ENCODE peak calls at places on chromosome 1, in four cellular contexts. One of them, this sample, is unnamed.

GRCh38 chr1:243713470-243714186 is 136.4 kb downstream of the AKT3 start:
- DNase-seq in kidney: no peak
- DNase-seq in stomach: no peak
- DNase-seq in fibroblast of lung: peak
- DNase-seq in this sample: no peak

GRCh38 chr1:42680921-42681683 is 1.1 kb upstream of the YBX1 start:
- DNase-seq in kidney: no peak
- DNase-seq in stomach: no peak
- DNase-seq in fibroblast of lung: peak
- DNase-seq in this sample: no peak

GRCh38 chr1:21932127-21932526 is 5.0 kb downstream of the HSPG2 start:
- DNase-seq in kidney: no peak
- DNase-seq in stomach: no peak
- DNase-seq in fibroblast of lung: peak
- DNase-seq in this sample: no peak

GRCh38 chr1:178625695-178626094 is 99.3 kb upstream of the RALGPS2 start:
- DNase-seq in kidney: no peak
- DNase-seq in stomach: no peak
- DNase-seq in fibroblast of lung: no peak
- DNase-seq in this sample: no peak

GRCh38 chr1:179052776-179053175 is 27.1 kb downstream of the FAM20B start:
- DNase-seq in kidney: no peak
- DNase-seq in stomach: no peak
- DNase-seq in fibroblast of lung: no peak
- DNase-seq in this sample: no peak

GRCh38 chr1:53327183-53327941 is 508 bp downstream of the LRP8 start:
- DNase-seq in kidney: peak
- DNase-seq in stomach: no peak
- DNase-seq in fibroblast of lung: peak
- DNase-seq in this sample: peak

GRCh38 chr1:53583021-53583902 is 124.1 kb downstream of the DMRTB1 start:
- DNase-seq in kidney: no peak
- DNase-seq in stomach: no peak
- DNase-seq in fibroblast of lung: no peak
- DNase-seq in this sample: no peak

GRCh38 chr1:236654957-236655356 is 31.3 kb upstream of the ACTN2 start:
- DNase-seq in kidney: no peak
- DNase-seq in stomach: no peak
- DNase-seq in fibroblast of lung: no peak
- DNase-seq in this sample: no peak

GRCh38 chr1:11792106-11792505 is 13.7 kb downstream of the MTHFR start:
- DNase-seq in kidney: peak
- DNase-seq in stomach: no peak
- DNase-seq in fibroblast of lung: no peak
- DNase-seq in this sample: no peak

GRCh38 chr1:46041551-46041950 is 90.9 kb downstream of the PIK3R3 start:
- DNase-seq in kidney: no peak
- DNase-seq in stomach: no peak
- DNase-seq in fibroblast of lung: no peak
- DNase-seq in this sample: no peak

GRCh38 chr1:167011560-167012191 is 22.6 kb downstream of the MAEL start:
- DNase-seq in kidney: no peak
- DNase-seq in stomach: no peak
- DNase-seq in fibroblast of lung: no peak
- DNase-seq in this sample: no peak

DNA sequence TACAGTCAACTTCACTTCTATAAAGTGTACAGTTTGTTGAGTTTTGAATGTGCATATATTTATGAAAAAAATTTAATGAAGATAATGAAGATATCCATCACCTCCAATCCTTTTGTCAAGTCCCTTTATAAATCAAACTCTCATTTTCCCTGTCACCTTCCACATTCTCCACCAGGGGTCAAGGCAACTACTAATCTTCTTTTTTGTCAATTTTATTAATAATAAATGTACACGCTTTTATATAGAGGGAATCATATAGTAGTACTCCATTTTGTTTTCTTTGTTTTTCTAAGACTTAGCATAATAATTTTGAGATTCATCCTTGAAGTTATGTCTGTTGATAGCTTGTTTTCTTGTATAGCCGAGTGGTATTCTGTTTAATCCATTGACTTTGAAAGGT is 1594.2 kb upstream of the PRMT6 start:
- DNase-seq in kidney: no peak
- DNase-seq in stomach: no peak
- DNase-seq in fibroblast of lung: no peak
- DNase-seq in this sample: no peak
- TF ChIP-seq CTCF in kidney: no peak
- TF ChIP-seq CTCF in stomach: peak
- TF ChIP-seq CTCF in fibroblast of lung: no peak
- TF ChIP-seq CTCF in this sample: no peak

DNA sequence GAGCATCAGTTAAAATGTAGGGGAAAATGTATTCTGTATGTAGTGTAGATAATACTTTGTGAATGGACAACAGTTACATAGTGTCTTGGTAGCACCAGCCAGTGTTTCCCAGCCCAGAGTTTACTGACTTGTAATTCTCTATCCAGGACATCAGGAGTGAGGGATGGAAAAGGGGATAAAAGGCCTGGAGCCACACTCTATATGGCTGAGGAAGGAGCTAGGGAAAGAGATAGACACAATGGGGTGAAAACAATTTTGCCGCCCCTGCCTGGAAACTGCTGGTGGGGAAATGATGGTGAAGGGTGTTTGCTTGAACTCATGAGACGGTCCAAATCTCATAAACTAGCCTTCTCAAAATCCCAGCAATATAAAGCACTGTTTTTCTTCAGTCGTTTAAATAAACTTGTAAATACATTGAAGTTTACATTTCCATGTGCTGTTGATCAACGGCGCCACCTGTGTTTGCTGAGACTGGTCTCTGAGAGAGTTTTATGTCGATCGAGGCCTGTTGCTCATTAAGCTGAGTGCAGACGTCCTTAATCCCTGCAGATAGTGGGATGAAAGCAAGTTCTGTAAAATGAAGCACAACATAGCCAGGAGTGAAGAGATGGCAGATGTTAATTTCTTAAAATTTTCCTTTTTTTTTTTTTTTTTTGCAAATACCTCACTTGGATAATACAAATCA is 27.9 kb upstream of the AGO1 start:
- DNase-seq in kidney: no peak
- DNase-seq in stomach: no peak
- DNase-seq in fibroblast of lung: no peak
- DNase-seq in this sample: no peak
- TF ChIP-seq CTCF in kidney: no peak
- TF ChIP-seq CTCF in stomach: no peak
- TF ChIP-seq CTCF in fibroblast of lung: no peak
- TF ChIP-seq CTCF in this sample: no peak

DNA sequence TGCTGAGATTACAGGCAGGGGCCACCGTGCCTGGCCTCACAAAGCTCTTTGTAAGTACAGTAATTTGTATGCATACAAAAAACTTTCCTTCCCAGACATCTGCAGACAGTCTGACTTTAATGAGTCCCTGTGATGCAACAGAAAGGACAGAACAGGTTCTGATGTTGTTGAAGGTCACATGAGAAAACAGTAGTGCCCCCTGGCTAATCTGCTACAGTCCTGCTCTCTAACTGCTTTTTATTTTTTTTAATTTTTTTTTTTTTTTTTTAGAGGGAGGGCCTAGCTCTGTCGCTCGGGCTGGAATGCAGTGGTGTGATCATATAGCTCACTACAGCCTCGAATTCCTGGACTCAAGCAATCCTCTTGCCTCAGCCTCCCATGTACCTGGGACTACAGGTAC is 36.7 kb downstream of the ACBD3 start:
- DNase-seq in kidney: no peak
- DNase-seq in stomach: no peak
- DNase-seq in fibroblast of lung: no peak
- DNase-seq in this sample: no peak
- TF ChIP-seq CTCF in kidney: no peak
- TF ChIP-seq CTCF in stomach: no peak
- TF ChIP-seq CTCF in fibroblast of lung: peak
- TF ChIP-seq CTCF in this sample: no peak

GRCh38 chr1:38873027-38873969 is at the start of gene MYCBP:
- DNase-seq in kidney: peak
- DNase-seq in stomach: peak
- DNase-seq in fibroblast of lung: peak
- DNase-seq in this sample: peak
- TF ChIP-seq CTCF in kidney: peak
- TF ChIP-seq CTCF in stomach: peak
- TF ChIP-seq CTCF in fibroblast of lung: peak
- TF ChIP-seq CTCF in this sample: no peak